ENCODE peak calls at places on chromosomes 2 and 18, in six cellular contexts. One of them, this sample, is unnamed.
A peak's percentile ranks its signal among the peaks of the same experiment; 100 is the strongest.

GRCh38 chr2:10441966-10442365 is 6.2 kb downstream of the ODC1 start:
- DNase-seq in keratinocyte: no peak
- DNase-seq in mammary epithelial cell: no peak
- DNase-seq in IMR-90: no peak
- DNase-seq in colonic mucosa: no peak
- DNase-seq in upper lobe of left lung: no peak
- DNase-seq in this sample: peak; percentile 45

GRCh38 chr18:12276736-12277554 is 22.8 kb downstream of the CIDEA start:
- DNase-seq in keratinocyte: no peak
- DNase-seq in mammary epithelial cell: no peak
- DNase-seq in IMR-90: peak; percentile 18
- DNase-seq in colonic mucosa: no peak
- DNase-seq in upper lobe of left lung: no peak
- DNase-seq in this sample: no peak

GRCh38 chr2:46793423-46794416 is 121.9 kb downstream of the MCFD2 start:
- DNase-seq in colonic mucosa: no peak
- DNase-seq in mammary epithelial cell: no peak
- DNase-seq in IMR-90: no peak
- DNase-seq in keratinocyte: no peak
- DNase-seq in upper lobe of left lung: peak; percentile 52
- DNase-seq in this sample: peak; percentile 15

GRCh38 chr2:31329081-31329605 is 85.4 kb downstream of the XDH start:
- DNase-seq in mammary epithelial cell: no peak
- DNase-seq in keratinocyte: no peak
- DNase-seq in IMR-90: no peak
- DNase-seq in colonic mucosa: no peak
- DNase-seq in upper lobe of left lung: no peak
- DNase-seq in this sample: no peak

GRCh38 chr2:81513328-81513727 is 1208.8 kb upstream of the LRRTM1 start:
- DNase-seq in keratinocyte: no peak
- DNase-seq in colonic mucosa: no peak
- DNase-seq in mammary epithelial cell: no peak
- DNase-seq in IMR-90: no peak
- DNase-seq in upper lobe of left lung: no peak
- DNase-seq in this sample: no peak

GRCh38 chr2:172962824-172963223 is 112.8 kb upstream of the MAP3K20 start:
- DNase-seq in colonic mucosa: no peak
- DNase-seq in keratinocyte: no peak
- DNase-seq in IMR-90: peak; percentile 78
- DNase-seq in upper lobe of left lung: no peak
- DNase-seq in mammary epithelial cell: peak; percentile 79
- DNase-seq in this sample: no peak

GRCh38 chr2:160042054-160042453 is 20.4 kb downstream of the PLA2R1 start:
- DNase-seq in keratinocyte: no peak
- DNase-seq in colonic mucosa: no peak
- DNase-seq in upper lobe of left lung: no peak
- DNase-seq in IMR-90: no peak
- DNase-seq in mammary epithelial cell: no peak
- DNase-seq in this sample: no peak

GRCh38 chr2:226794751-226795171 is 4.9 kb downstream of the IRS1 start:
- DNase-seq in keratinocyte: no peak
- DNase-seq in colonic mucosa: peak; percentile 33
- DNase-seq in upper lobe of left lung: no peak
- DNase-seq in IMR-90: peak; percentile 81
- DNase-seq in mammary epithelial cell: peak; percentile 69
- DNase-seq in this sample: peak; percentile 77

GRCh38 chr2:105313877-105314276 is 15.7 kb downstream of the TGFBRAP1 start:
- DNase-seq in IMR-90: no peak
- DNase-seq in mammary epithelial cell: no peak
- DNase-seq in keratinocyte: no peak
- DNase-seq in upper lobe of left lung: no peak
- DNase-seq in colonic mucosa: no peak
- DNase-seq in this sample: no peak

GRCh38 chr2:63052411-63053234 is 2.0 kb downstream of the OTX1 start:
- DNase-seq in IMR-90: no peak
- DNase-seq in mammary epithelial cell: no peak
- DNase-seq in keratinocyte: no peak
- DNase-seq in colonic mucosa: no peak
- DNase-seq in upper lobe of left lung: no peak
- DNase-seq in this sample: no peak

GRCh38 chr2:172430671-172431070 is 3.3 kb downstream of the ITGA6 start:
- DNase-seq in keratinocyte: no peak
- DNase-seq in upper lobe of left lung: no peak
- DNase-seq in colonic mucosa: no peak
- DNase-seq in IMR-90: peak; percentile 33
- DNase-seq in mammary epithelial cell: peak; percentile 86
- DNase-seq in this sample: no peak

GRCh38 chr2:50849205-50849604 is 182.7 kb downstream of the NRXN1 start:
- DNase-seq in keratinocyte: no peak
- DNase-seq in upper lobe of left lung: no peak
- DNase-seq in IMR-90: no peak
- DNase-seq in colonic mucosa: no peak
- DNase-seq in mammary epithelial cell: no peak
- DNase-seq in this sample: no peak

GRCh38 chr18:36153203-36153602 is 23.5 kb downstream of the ELP2 start:
- DNase-seq in IMR-90: peak; percentile 97
- DNase-seq in colonic mucosa: no peak
- DNase-seq in mammary epithelial cell: no peak
- DNase-seq in upper lobe of left lung: no peak
- DNase-seq in keratinocyte: no peak
- DNase-seq in this sample: no peak

GRCh38 chr18:50967714-50968661 is at the start of gene ELAC1:
- DNase-seq in colonic mucosa: peak; percentile 72
- DNase-seq in mammary epithelial cell: peak; percentile 79
- DNase-seq in IMR-90: peak; percentile 76
- DNase-seq in keratinocyte: no peak
- DNase-seq in upper lobe of left lung: peak; percentile 87
- DNase-seq in this sample: peak; percentile 81
- TF ChIP-seq CTCF in colonic mucosa: no peak
- TF ChIP-seq CTCF in mammary epithelial cell: no peak
- TF ChIP-seq CTCF in IMR-90: peak; percentile 0
- TF ChIP-seq CTCF in keratinocyte: no peak
- TF ChIP-seq CTCF in upper lobe of left lung: peak; percentile 11
- TF ChIP-seq CTCF in this sample: no peak

GRCh38 chr2:174121612-174122011 is 126.7 kb downstream of the OLA1 start:
- DNase-seq in mammary epithelial cell: peak; percentile 65
- DNase-seq in keratinocyte: no peak
- DNase-seq in upper lobe of left lung: no peak
- DNase-seq in colonic mucosa: no peak
- DNase-seq in IMR-90: no peak
- DNase-seq in this sample: no peak
- H3K4me1 ChIP-seq in mammary epithelial cell: peaks cover 44% of the 10 kb centered on the region
- H3K4me1 ChIP-seq in keratinocyte: peaks cover 56% of the 10 kb centered on the region
- H3K4me1 ChIP-seq in upper lobe of left lung: no peaks in the 10 kb centered on the region
- H3K4me1 ChIP-seq in colonic mucosa: no peaks in the 10 kb centered on the region
- H3K4me1 ChIP-seq in IMR-90: peaks cover 7% of the 10 kb centered on the region
- H3K4me1 ChIP-seq in this sample: peaks cover 10% of the 10 kb centered on the region

GRCh38 chr18:24797987-24798386 is 337.6 kb downstream of the HRH4 start:
- DNase-seq in IMR-90: no peak
- DNase-seq in upper lobe of left lung: no peak
- DNase-seq in colonic mucosa: no peak
- DNase-seq in keratinocyte: no peak
- DNase-seq in mammary epithelial cell: no peak
- DNase-seq in this sample: no peak

GRCh38 chr18:24802439-24802838 is 342.0 kb downstream of the HRH4 start:
- DNase-seq in mammary epithelial cell: no peak
- DNase-seq in keratinocyte: no peak
- DNase-seq in upper lobe of left lung: no peak
- DNase-seq in IMR-90: no peak
- DNase-seq in colonic mucosa: peak; percentile 72
- DNase-seq in this sample: no peak

GRCh38 chr18:24799720-24800119 is 339.3 kb downstream of the HRH4 start:
- DNase-seq in colonic mucosa: no peak
- DNase-seq in keratinocyte: no peak
- DNase-seq in upper lobe of left lung: peak; percentile 28
- DNase-seq in mammary epithelial cell: no peak
- DNase-seq in IMR-90: no peak
- DNase-seq in this sample: no peak

GRCh38 chr18:24801011-24801410 is 340.6 kb downstream of the HRH4 start:
- DNase-seq in keratinocyte: no peak
- DNase-seq in mammary epithelial cell: no peak
- DNase-seq in colonic mucosa: no peak
- DNase-seq in IMR-90: peak; percentile 58
- DNase-seq in upper lobe of left lung: no peak
- DNase-seq in this sample: no peak

DNA sequence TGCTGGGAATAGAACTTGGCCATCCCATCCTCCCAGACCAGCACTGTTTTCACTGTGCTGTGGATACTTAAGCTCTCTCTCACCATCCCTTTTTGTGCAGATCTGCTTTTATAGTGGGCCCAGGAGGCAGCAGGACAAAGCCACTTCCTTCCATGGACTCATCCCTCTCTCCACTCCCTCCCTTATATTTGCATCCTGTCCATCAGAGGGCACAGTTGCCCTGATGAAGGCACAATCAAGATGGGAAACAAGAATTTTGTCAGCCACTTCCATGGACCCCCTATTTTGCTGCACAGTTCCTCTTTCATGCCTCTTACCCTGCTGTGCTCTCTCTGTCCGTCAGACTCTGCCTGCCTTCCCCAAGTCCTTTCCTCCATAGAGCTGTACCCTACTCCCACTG is 338.7 kb downstream of the HRH4 start:
- DNase-seq in IMR-90: peak; percentile 5
- DNase-seq in colonic mucosa: no peak
- DNase-seq in mammary epithelial cell: no peak
- DNase-seq in upper lobe of left lung: no peak
- DNase-seq in keratinocyte: no peak
- DNase-seq in this sample: no peak
- TF ChIP-seq CTCF in IMR-90: no peak
- TF ChIP-seq CTCF in colonic mucosa: no peak
- TF ChIP-seq CTCF in mammary epithelial cell: no peak
- TF ChIP-seq CTCF in upper lobe of left lung: no peak
- TF ChIP-seq CTCF in keratinocyte: no peak
- TF ChIP-seq CTCF in this sample: no peak

DNA sequence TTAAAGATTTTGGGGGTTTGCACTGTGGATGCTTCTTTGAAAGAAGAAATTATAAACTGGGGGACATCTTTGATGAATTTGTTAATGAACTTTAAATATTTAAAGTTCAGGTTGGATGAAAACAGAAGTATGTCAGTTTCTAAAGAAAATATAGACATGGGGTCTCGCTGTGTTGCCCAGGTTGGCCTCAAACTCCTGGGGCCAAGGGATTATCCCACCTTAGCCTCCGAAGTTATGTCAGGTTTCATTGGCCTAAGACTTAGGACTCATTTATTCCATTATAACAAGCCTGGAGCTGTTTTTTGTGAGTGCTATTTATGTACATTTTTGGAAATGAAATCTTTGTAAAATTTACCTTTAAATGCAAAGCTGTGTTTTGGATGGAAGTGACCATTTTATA is 2.5 kb downstream of the NAB1 start:
- DNase-seq in colonic mucosa: no peak
- DNase-seq in upper lobe of left lung: no peak
- DNase-seq in keratinocyte: no peak
- DNase-seq in mammary epithelial cell: no peak
- DNase-seq in IMR-90: no peak
- DNase-seq in this sample: no peak
- H3K4me1 ChIP-seq in colonic mucosa: no peaks in the 10 kb centered on the region
- H3K4me1 ChIP-seq in upper lobe of left lung: peaks cover 29% of the 10 kb centered on the region
- H3K4me1 ChIP-seq in keratinocyte: peaks cover 44% of the 10 kb centered on the region
- H3K4me1 ChIP-seq in mammary epithelial cell: peaks cover 33% of the 10 kb centered on the region
- H3K4me1 ChIP-seq in IMR-90: peaks cover 6% of the 10 kb centered on the region
- H3K4me1 ChIP-seq in this sample: peaks cover 12% of the 10 kb centered on the region

GRCh38 chr2:27824401-27824800 is 52.9 kb downstream of the MRPL33 start:
- DNase-seq in keratinocyte: no peak
- DNase-seq in mammary epithelial cell: no peak
- DNase-seq in IMR-90: no peak
- DNase-seq in colonic mucosa: no peak
- DNase-seq in upper lobe of left lung: no peak
- DNase-seq in this sample: no peak

GRCh38 chr2:27823135-27823534 is 51.6 kb downstream of the MRPL33 start:
- DNase-seq in IMR-90: no peak
- DNase-seq in keratinocyte: no peak
- DNase-seq in upper lobe of left lung: no peak
- DNase-seq in mammary epithelial cell: no peak
- DNase-seq in colonic mucosa: no peak
- DNase-seq in this sample: no peak

GRCh38 chr2:27828305-27828704 is 56.8 kb downstream of the MRPL33 start:
- DNase-seq in IMR-90: no peak
- DNase-seq in keratinocyte: no peak
- DNase-seq in mammary epithelial cell: no peak
- DNase-seq in upper lobe of left lung: no peak
- DNase-seq in colonic mucosa: no peak
- DNase-seq in this sample: no peak

GRCh38 chr2:27822049-27822448 is 50.5 kb downstream of the MRPL33 start:
- DNase-seq in mammary epithelial cell: no peak
- DNase-seq in IMR-90: no peak
- DNase-seq in colonic mucosa: no peak
- DNase-seq in upper lobe of left lung: peak; percentile 66
- DNase-seq in keratinocyte: no peak
- DNase-seq in this sample: no peak

DNA sequence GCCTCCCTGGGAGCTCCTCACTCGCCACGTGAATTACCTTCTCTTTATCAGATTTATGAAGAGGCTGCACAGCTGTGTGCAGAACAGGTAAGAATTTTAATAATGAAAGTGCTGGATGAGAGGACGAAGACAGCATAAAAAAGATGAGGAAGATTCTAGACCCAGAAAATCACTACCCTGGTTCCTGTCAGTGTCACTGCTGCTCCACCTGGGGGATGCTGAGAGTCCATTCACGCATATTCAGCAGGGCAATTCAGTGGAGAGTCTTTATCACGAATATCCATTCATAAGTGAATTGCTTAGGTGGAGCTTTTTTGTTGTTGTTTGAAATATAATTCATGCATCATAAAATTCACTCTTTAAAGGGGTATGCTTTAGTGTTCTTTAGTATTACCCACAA is 52.0 kb downstream of the MRPL33 start:
- DNase-seq in mammary epithelial cell: no peak
- DNase-seq in IMR-90: no peak
- DNase-seq in keratinocyte: no peak
- DNase-seq in upper lobe of left lung: no peak
- DNase-seq in colonic mucosa: no peak
- DNase-seq in this sample: no peak
- TF ChIP-seq CTCF in mammary epithelial cell: no peak
- TF ChIP-seq CTCF in IMR-90: no peak
- TF ChIP-seq CTCF in keratinocyte: no peak
- TF ChIP-seq CTCF in upper lobe of left lung: no peak
- TF ChIP-seq CTCF in colonic mucosa: no peak
- TF ChIP-seq CTCF in this sample: no peak

GRCh38 chr2:8543412-8544167 is 138.3 kb upstream of the ID2 start:
- DNase-seq in IMR-90: peak; percentile 90
- DNase-seq in keratinocyte: no peak
- DNase-seq in upper lobe of left lung: peak; percentile 80
- DNase-seq in colonic mucosa: peak; percentile 47
- DNase-seq in mammary epithelial cell: no peak
- DNase-seq in this sample: peak; percentile 85

GRCh38 chr2:8542381-8543064 is 139.3 kb upstream of the ID2 start:
- DNase-seq in IMR-90: no peak
- DNase-seq in upper lobe of left lung: no peak
- DNase-seq in colonic mucosa: no peak
- DNase-seq in mammary epithelial cell: no peak
- DNase-seq in keratinocyte: no peak
- DNase-seq in this sample: no peak

GRCh38 chr2:8544168-8544785 is 137.6 kb upstream of the ID2 start:
- DNase-seq in mammary epithelial cell: no peak
- DNase-seq in colonic mucosa: no peak
- DNase-seq in upper lobe of left lung: no peak
- DNase-seq in keratinocyte: no peak
- DNase-seq in IMR-90: no peak
- DNase-seq in this sample: no peak

GRCh38 chr2:8541636-8542035 is 140.2 kb upstream of the ID2 start:
- DNase-seq in keratinocyte: no peak
- DNase-seq in IMR-90: no peak
- DNase-seq in upper lobe of left lung: no peak
- DNase-seq in mammary epithelial cell: no peak
- DNase-seq in colonic mucosa: no peak
- DNase-seq in this sample: no peak

GRCh38 chr2:8543065-8543411 is 138.8 kb upstream of the ID2 start:
- DNase-seq in colonic mucosa: no peak
- DNase-seq in upper lobe of left lung: no peak
- DNase-seq in IMR-90: no peak
- DNase-seq in keratinocyte: no peak
- DNase-seq in mammary epithelial cell: no peak
- DNase-seq in this sample: no peak
- H3K4me1 ChIP-seq in colonic mucosa: peaks cover 6% of the 10 kb centered on the region
- H3K4me1 ChIP-seq in upper lobe of left lung: peaks cover 41% of the 10 kb centered on the region
- H3K4me1 ChIP-seq in IMR-90: peaks cover 16% of the 10 kb centered on the region
- H3K4me1 ChIP-seq in keratinocyte: no peaks in the 10 kb centered on the region
- H3K4me1 ChIP-seq in mammary epithelial cell: no peaks in the 10 kb centered on the region
- H3K4me1 ChIP-seq in this sample: peaks cover 54% of the 10 kb centered on the region

This sample was measured in cardiac muscle cell.